ENCODE peak calls at places on chromosome 3, in six cellular contexts. Y is activated CD4-positive, alpha-beta T cell treated with anti-CD3 and anti-CD28 coated beads for 1 hour; B is GDM1; I is MCF 10A; S is activated naive CD8-positive, alpha-beta T cell treated with anti-CD3 and anti-CD28 coated beads, Interleukin-2, amount 10 ng/mL, durations not matched to agents 7 days and 5 days; V is transverse colon. M is an unnamed sample.

GRCh38 chr3:102532901-102533300 is 98.1 kb downstream of the ZPLD1 start:
- DNase-seq in B (no peak), S (no peak), Y (no peak), I (no peak), V (no peak), M (no peak)

GRCh38 chr3:8621872-8622271 is 22.7 kb downstream of the SSUH2 start:
- DNase-seq in S (no peak), I (peak; percentile 46), B (no peak), Y (no peak), V (peak; percentile 21), M (peak; percentile 57)

GRCh38 chr3:127209840-127210653 is 17.1 kb downstream of the PRR23E start:
- DNase-seq in Y (no peak), V (no peak), S (no peak), B (no peak), I (no peak), M (no peak)

GRCh38 chr3:58584690-58585004 is 7.5 kb upstream of the FAM107A start:
- DNase-seq in B (no peak), Y (no peak), S (no peak), I (no peak), V (no peak), M (no peak)

GRCh38 chr3:156674911-156675743 is 737 bp downstream of the TIPARP start:
- DNase-seq in I (peak; percentile 43), Y (peak; percentile 25), B (peak; percentile 34), V (peak; percentile 65), S (peak; percentile 73), M (no peak)

GRCh38 chr3:172562881-172563835 is 39.9 kb upstream of the TNFSF10 start:
- DNase-seq in V (no peak), I (peak; percentile 97), B (no peak), Y (no peak), S (no peak), M (peak; percentile 100)

GRCh38 chr3:152707314-152707713 is 127.6 kb upstream of the P2RY1 start:
- DNase-seq in I (no peak), S (no peak), V (no peak), B (no peak), Y (no peak), M (no peak)

GRCh38 chr3:124257332-124257864 is 265.5 kb upstream of the ROPN1 start:
- DNase-seq in I (no peak), S (no peak), V (no peak), Y (no peak), B (no peak), M (no peak)

GRCh38 chr3:73056365-73057150 is 4.9 kb upstream of the EBLN2 start:
- DNase-seq in S (no peak), Y (no peak), B (no peak), I (peak; percentile 41), V (no peak), M (peak; percentile 75)

GRCh38 chr3:99504258-99504657 is 134.1 kb upstream of the COL8A1 start:
- DNase-seq in B (no peak), Y (no peak), I (peak; percentile 83), S (no peak), V (no peak), M (no peak)

GRCh38 chr3:142645236-142645793 is 49.1 kb downstream of the PLS1 start:
- DNase-seq in B (no peak), S (no peak), Y (no peak), V (no peak), I (peak; percentile 80), M (peak; percentile 100)

GRCh38 chr3:170909129-170909903 is 879 bp upstream of the EIF5A2 start:
- DNase-seq in B (no peak), V (no peak), Y (no peak), S (no peak), I (peak; percentile 90), M (peak; percentile 81)

GRCh38 chr3:36843065-36844051 is 79.0 kb upstream of the DCLK3 start:
- DNase-seq in V (no peak), I (peak; percentile 51), S (peak; percentile 59), Y (no peak), B (no peak), M (peak; percentile 14)

GRCh38 chr3:61875073-61875472 is 313.7 kb downstream of the PTPRG start:
- DNase-seq in B (no peak), I (no peak), V (no peak), Y (no peak), S (no peak), M (no peak)

GRCh38 chr3:181782306-181782924 is 70.7 kb downstream of the SOX2 start:
- DNase-seq in Y (no peak), I (peak; percentile 54), B (no peak), S (no peak), V (no peak), M (peak; percentile 65)

GRCh38 chr3:32821686-32822296 is 4.0 kb downstream of the TRIM71 start:
- DNase-seq in S (no peak), I (no peak), V (no peak), B (no peak), Y (no peak), M (no peak)

GRCh38 chr3:33791477-33792166 is 6.8 kb upstream of the PDCD6IP start:
- DNase-seq in B (peak; percentile 31), I (peak; percentile 76), S (no peak), Y (no peak), V (peak; percentile 53), M (peak; percentile 6)

GRCh38 chr3:62208385-62208784 is 165.0 kb downstream of the FEZF2 start:
- DNase-seq in Y (no peak), I (no peak), S (no peak), B (no peak), V (no peak), M (no peak)

GRCh38 chr3:127104586-127104985 is 88.3 kb upstream of the PRR23E start:
- DNase-seq in S (no peak), V (no peak), Y (no peak), B (no peak), I (no peak), M (no peak)

GRCh38 chr3:66795365-66795764 is 202.7 kb upstream of the KBTBD8 start:
- DNase-seq in Y (no peak), S (no peak), I (peak; percentile 11), B (no peak), V (no peak), M (no peak)

GRCh38 chr3:195236801-195237570 is 34.0 kb downstream of the XXYLT1 start:
- DNase-seq in I (no peak), S (no peak), Y (no peak), V (no peak), B (no peak), M (no peak)

M was measured in renal cortical epithelial cell.